ENCODE peak calls at places on chromosomes 13 and 19, in nine cellular contexts. One of them, this sample, is unnamed.

GRCh38 chr13:20940083-20940482 is 37.5 kb upstream of the XPO4 start:
- DNase-seq in left ventricle myocardium superior: no peak
- DNase-seq in cardiac muscle cell: no peak
- DNase-seq in stromal cell of bone marrow: peak
- DNase-seq in NCI-H345: no peak
- DNase-seq in heart right ventricle: no peak
- DNase-seq in H1: no peak
- DNase-seq in T-helper 1 cell: no peak
- DNase-seq in activated naive CD4-positive, alpha-beta T cell treated with anti-CD3 and anti-CD28 coated beads, Interleukin-2, amount 10 ng/mL, durations not matched to agents 7 days and 5 days: no peak
- DNase-seq in this sample: no peak

GRCh38 chr13:92143766-92144165 is 745.3 kb downstream of the GPC5 start:
- DNase-seq in heart right ventricle: no peak
- DNase-seq in cardiac muscle cell: peak
- DNase-seq in T-helper 1 cell: no peak
- DNase-seq in activated naive CD4-positive, alpha-beta T cell treated with anti-CD3 and anti-CD28 coated beads, Interleukin-2, amount 10 ng/mL, durations not matched to agents 7 days and 5 days: no peak
- DNase-seq in H1: no peak
- DNase-seq in left ventricle myocardium superior: no peak
- DNase-seq in stromal cell of bone marrow: no peak
- DNase-seq in NCI-H345: no peak
- DNase-seq in this sample: no peak

GRCh38 chr19:4304509-4305252 is at the start of gene FSD1:
- DNase-seq in cardiac muscle cell: peak
- DNase-seq in left ventricle myocardium superior: peak
- DNase-seq in T-helper 1 cell: no peak
- DNase-seq in stromal cell of bone marrow: peak
- DNase-seq in NCI-H345: peak
- DNase-seq in heart right ventricle: peak
- DNase-seq in H1: peak
- DNase-seq in activated naive CD4-positive, alpha-beta T cell treated with anti-CD3 and anti-CD28 coated beads, Interleukin-2, amount 10 ng/mL, durations not matched to agents 7 days and 5 days: peak
- DNase-seq in this sample: peak

GRCh38 chr19:17327068-17327653 is 7.5 kb downstream of the ANO8 start:
- DNase-seq in stromal cell of bone marrow: no peak
- DNase-seq in left ventricle myocardium superior: no peak
- DNase-seq in heart right ventricle: no peak
- DNase-seq in NCI-H345: no peak
- DNase-seq in activated naive CD4-positive, alpha-beta T cell treated with anti-CD3 and anti-CD28 coated beads, Interleukin-2, amount 10 ng/mL, durations not matched to agents 7 days and 5 days: no peak
- DNase-seq in T-helper 1 cell: no peak
- DNase-seq in H1: no peak
- DNase-seq in cardiac muscle cell: no peak
- DNase-seq in this sample: no peak

GRCh38 chr13:46472384-46472783 is 80.6 kb upstream of the LRCH1 start:
- DNase-seq in T-helper 1 cell: no peak
- DNase-seq in activated naive CD4-positive, alpha-beta T cell treated with anti-CD3 and anti-CD28 coated beads, Interleukin-2, amount 10 ng/mL, durations not matched to agents 7 days and 5 days: no peak
- DNase-seq in NCI-H345: no peak
- DNase-seq in stromal cell of bone marrow: no peak
- DNase-seq in left ventricle myocardium superior: no peak
- DNase-seq in cardiac muscle cell: no peak
- DNase-seq in heart right ventricle: no peak
- DNase-seq in H1: no peak
- DNase-seq in this sample: no peak

GRCh38 chr13:43732726-43733125 is 54.0 kb downstream of the ENOX1 start:
- DNase-seq in cardiac muscle cell: no peak
- DNase-seq in H1: no peak
- DNase-seq in stromal cell of bone marrow: no peak
- DNase-seq in heart right ventricle: no peak
- DNase-seq in T-helper 1 cell: no peak
- DNase-seq in left ventricle myocardium superior: no peak
- DNase-seq in NCI-H345: no peak
- DNase-seq in activated naive CD4-positive, alpha-beta T cell treated with anti-CD3 and anti-CD28 coated beads, Interleukin-2, amount 10 ng/mL, durations not matched to agents 7 days and 5 days: no peak
- DNase-seq in this sample: no peak

GRCh38 chr13:99978781-99979452 is 2.7 kb upstream of the ZIC2 start:
- DNase-seq in H1: no peak
- DNase-seq in heart right ventricle: no peak
- DNase-seq in activated naive CD4-positive, alpha-beta T cell treated with anti-CD3 and anti-CD28 coated beads, Interleukin-2, amount 10 ng/mL, durations not matched to agents 7 days and 5 days: no peak
- DNase-seq in stromal cell of bone marrow: no peak
- DNase-seq in left ventricle myocardium superior: no peak
- DNase-seq in NCI-H345: no peak
- DNase-seq in T-helper 1 cell: no peak
- DNase-seq in cardiac muscle cell: peak
- DNase-seq in this sample: no peak

GRCh38 chr19:31451686-31452325 is 102.6 kb upstream of the TSHZ3 start:
- DNase-seq in stromal cell of bone marrow: no peak
- DNase-seq in heart right ventricle: no peak
- DNase-seq in T-helper 1 cell: no peak
- DNase-seq in left ventricle myocardium superior: no peak
- DNase-seq in NCI-H345: no peak
- DNase-seq in cardiac muscle cell: no peak
- DNase-seq in activated naive CD4-positive, alpha-beta T cell treated with anti-CD3 and anti-CD28 coated beads, Interleukin-2, amount 10 ng/mL, durations not matched to agents 7 days and 5 days: no peak
- DNase-seq in H1: no peak
- DNase-seq in this sample: no peak

GRCh38 chr19:39951686-39952085 is 17.3 kb upstream of the FCGBP start:
- DNase-seq in NCI-H345: no peak
- DNase-seq in left ventricle myocardium superior: no peak
- DNase-seq in T-helper 1 cell: no peak
- DNase-seq in stromal cell of bone marrow: peak
- DNase-seq in H1: no peak
- DNase-seq in cardiac muscle cell: no peak
- DNase-seq in heart right ventricle: no peak
- DNase-seq in activated naive CD4-positive, alpha-beta T cell treated with anti-CD3 and anti-CD28 coated beads, Interleukin-2, amount 10 ng/mL, durations not matched to agents 7 days and 5 days: no peak
- DNase-seq in this sample: no peak

GRCh38 chr13:23921451-23921888 is 24.2 kb upstream of the C1QTNF9B start:
- DNase-seq in NCI-H345: peak
- DNase-seq in cardiac muscle cell: peak
- DNase-seq in T-helper 1 cell: no peak
- DNase-seq in activated naive CD4-positive, alpha-beta T cell treated with anti-CD3 and anti-CD28 coated beads, Interleukin-2, amount 10 ng/mL, durations not matched to agents 7 days and 5 days: no peak
- DNase-seq in H1: peak
- DNase-seq in left ventricle myocardium superior: no peak
- DNase-seq in stromal cell of bone marrow: peak
- DNase-seq in heart right ventricle: no peak
- DNase-seq in this sample: no peak

GRCh38 chr19:10079031-10079453 is 7.1 kb upstream of the SHFL start:
- DNase-seq in heart right ventricle: no peak
- DNase-seq in T-helper 1 cell: no peak
- DNase-seq in H1: no peak
- DNase-seq in activated naive CD4-positive, alpha-beta T cell treated with anti-CD3 and anti-CD28 coated beads, Interleukin-2, amount 10 ng/mL, durations not matched to agents 7 days and 5 days: no peak
- DNase-seq in left ventricle myocardium superior: no peak
- DNase-seq in cardiac muscle cell: no peak
- DNase-seq in stromal cell of bone marrow: no peak
- DNase-seq in NCI-H345: no peak
- DNase-seq in this sample: no peak

GRCh38 chr13:41017153-41017552 is 2.0 kb downstream of the ELF1 start:
- DNase-seq in cardiac muscle cell: no peak
- DNase-seq in NCI-H345: no peak
- DNase-seq in heart right ventricle: no peak
- DNase-seq in left ventricle myocardium superior: no peak
- DNase-seq in stromal cell of bone marrow: no peak
- DNase-seq in activated naive CD4-positive, alpha-beta T cell treated with anti-CD3 and anti-CD28 coated beads, Interleukin-2, amount 10 ng/mL, durations not matched to agents 7 days and 5 days: peak
- DNase-seq in T-helper 1 cell: no peak
- DNase-seq in H1: no peak
- DNase-seq in this sample: no peak

GRCh38 chr19:58181902-58182576 is 822 bp upstream of the ZNF274 start:
- DNase-seq in cardiac muscle cell: peak
- DNase-seq in H1: no peak
- DNase-seq in NCI-H345: no peak
- DNase-seq in activated naive CD4-positive, alpha-beta T cell treated with anti-CD3 and anti-CD28 coated beads, Interleukin-2, amount 10 ng/mL, durations not matched to agents 7 days and 5 days: peak
- DNase-seq in heart right ventricle: peak
- DNase-seq in left ventricle myocardium superior: peak
- DNase-seq in T-helper 1 cell: peak
- DNase-seq in stromal cell of bone marrow: no peak
- DNase-seq in this sample: peak

GRCh38 chr13:96141032-96141431 is 51.1 kb downstream of the HS6ST3 start:
- DNase-seq in activated naive CD4-positive, alpha-beta T cell treated with anti-CD3 and anti-CD28 coated beads, Interleukin-2, amount 10 ng/mL, durations not matched to agents 7 days and 5 days: no peak
- DNase-seq in left ventricle myocardium superior: no peak
- DNase-seq in H1: no peak
- DNase-seq in stromal cell of bone marrow: no peak
- DNase-seq in NCI-H345: no peak
- DNase-seq in T-helper 1 cell: no peak
- DNase-seq in cardiac muscle cell: peak
- DNase-seq in heart right ventricle: no peak
- DNase-seq in this sample: no peak

This sample was measured in naive thymus-derived CD8-positive, alpha-beta T cell.